ENCODE peak calls at places on chromosome 20, in eight cellular contexts. L is cardiac muscle cell; G is CD4-positive, CD25-positive, alpha-beta regulatory T cell; Y is aorta; D is SJSA1; B is adrenal gland; P is fibroblast of lung; X is neuronal stem cell. T is an unnamed sample. For H3K27me3 and H3K9me3, the result is how much of the 10 kb centered on the place peaks cover.

GRCh38 chr20:63966172-63966943 is 3.4 kb downstream of the ZNF512B start:
- DNase-seq in P (no peak), G (no peak), Y (peak), X (no peak), B (peak), L (no peak), D (no peak), T (no peak)

GRCh38 chr20:40897177-40897700 is 131.4 kb upstream of the TOP1 start:
- DNase-seq in G (no peak), P (peak), D (no peak), Y (no peak), L (no peak), B (no peak), X (no peak), T (no peak)

GRCh38 chr20:3697588-3698235 is 14.7 kb downstream of the SIGLEC1 start:
- DNase-seq in D (no peak), G (no peak), P (no peak), Y (no peak), L (no peak), X (no peak), B (no peak), T (no peak)

GRCh38 chr20:62376112-62377063 is 9.3 kb upstream of the LAMA5 start:
- DNase-seq in D (peak), G (no peak), P (peak), Y (no peak), X (peak), B (peak), L (peak), T (no peak)

GRCh38 chr20:36061754-36062153 is 92.8 kb upstream of the EPB41L1 start:
- DNase-seq in G (no peak), B (peak), X (no peak), L (no peak), D (no peak), P (no peak), Y (no peak), T (peak)

GRCh38 chr20:44858959-44859358 is 26.5 kb upstream of the YWHAB start:
- DNase-seq in B (no peak), P (peak), X (no peak), L (no peak), G (peak), Y (no peak), D (no peak), T (peak)

GRCh38 chr20:63183422-63184146 is 32.3 kb downstream of the YTHDF1 start:
- DNase-seq in L (peak), B (peak), X (peak), D (peak), Y (no peak), P (peak), G (peak), T (peak)

GRCh38 chr20:50186151-50186885 is 4.3 kb upstream of the CEBPB start:
- DNase-seq in B (peak), Y (peak), L (peak), P (peak), D (peak), G (peak), X (peak), T (peak)

GRCh38 chr20:51487525-51488279 is 54.8 kb downstream of the NFATC2 start:
- DNase-seq in L (no peak), G (no peak), P (peak), D (peak), B (peak), X (no peak), Y (no peak), T (peak)

GRCh38 chr20:9400371-9401025 is 113.9 kb upstream of the LAMP5 start:
- DNase-seq in B (no peak), D (peak), Y (no peak), X (no peak), L (no peak), G (no peak), P (no peak), T (no peak)

GRCh38 chr20:16312998-16313397 is 260.2 kb downstream of the KIF16B start:
- DNase-seq in X (no peak), Y (no peak), P (no peak), L (no peak), B (no peak), G (no peak), D (no peak), T (no peak)

GRCh38 chr20:16314320-16314719 is 258.9 kb downstream of the KIF16B start:
- DNase-seq in G (no peak), Y (no peak), X (no peak), P (no peak), L (no peak), B (no peak), D (no peak), T (no peak)

GRCh38 chr20:16314722-16315121 is 258.5 kb downstream of the KIF16B start:
- DNase-seq in G (no peak), L (no peak), B (no peak), D (no peak), Y (no peak), X (no peak), P (no peak), T (no peak)

GRCh38 chr20:16313917-16314316 is 259.3 kb downstream of the KIF16B start:
- DNase-seq in X (no peak), Y (no peak), B (no peak), D (no peak), L (no peak), P (no peak), G (no peak), T (no peak)

GRCh38 chr20:16317445-16318362 is 255.5 kb downstream of the KIF16B start:
- DNase-seq in D (no peak), B (no peak), P (no peak), Y (no peak), X (no peak), G (no peak), L (no peak), T (no peak)
- H3K4me3 ChIP-seq in D (no peak), B (no peak), P (no peak), Y (no peak), X (no peak), G (no peak), L (no peak), T (no peak)

GRCh38 chr20:668638-669037 is 7.0 kb downstream of the SCRT2 start:
- DNase-seq in B (no peak), P (no peak), Y (no peak), G (no peak), D (no peak), X (no peak), L (no peak), T (no peak)
- H3K27me3 ChIP-seq in B (under half), P (half or more), Y (under half), G (under half), D (under half), X (under half), L (under half), T (under half)

GRCh38 chr20:29741894-29742698 is 1515.4 kb upstream of the DEFB115 start:
- DNase-seq in Y (peak), B (no peak), P (no peak), G (no peak), D (no peak), L (no peak), X (no peak), T (no peak)
- H3K9me3 ChIP-seq in Y (under half), B (under half), P (under half), G (under half), D (under half), L (under half), X (under half), T (under half)

GRCh38 chr20:54477556-54477955 is 2.2 kb downstream of the DOK5 start:
- DNase-seq in X (no peak), Y (no peak), P (no peak), B (no peak), G (no peak), L (no peak), D (no peak), T (no peak)
- H3K4me3 ChIP-seq in X (no peak), Y (peak), P (peak), B (no peak), G (no peak), L (no peak), D (no peak), T (peak)

DNA sequence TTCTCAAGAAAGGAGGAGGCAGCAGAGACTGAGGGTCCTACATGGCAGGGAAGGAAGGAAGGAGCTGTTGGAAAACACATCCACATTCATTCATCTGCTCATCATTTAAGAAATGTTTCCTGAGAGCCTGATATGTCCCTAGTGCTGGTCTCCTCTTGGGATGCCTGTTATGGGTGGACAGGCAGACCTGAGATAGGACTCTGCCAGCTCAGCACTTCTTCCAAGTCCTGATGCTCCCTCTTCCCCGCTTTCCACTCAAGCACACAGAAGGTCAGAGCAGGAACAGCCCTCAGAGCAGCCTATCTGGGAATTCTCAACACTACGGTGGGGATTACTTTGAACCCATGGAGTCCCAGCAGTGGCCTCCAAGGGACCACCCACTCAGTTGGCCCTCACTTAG is 8.0 kb upstream of the SIRPD start:
- DNase-seq in G (no peak), L (no peak), P (no peak), D (no peak), Y (no peak), X (no peak), B (no peak), T (no peak)
- H3K27me3 ChIP-seq in G (under half), L (under half), P (under half), D (under half), Y (under half), X (under half), B (under half), T (under half)

DNA sequence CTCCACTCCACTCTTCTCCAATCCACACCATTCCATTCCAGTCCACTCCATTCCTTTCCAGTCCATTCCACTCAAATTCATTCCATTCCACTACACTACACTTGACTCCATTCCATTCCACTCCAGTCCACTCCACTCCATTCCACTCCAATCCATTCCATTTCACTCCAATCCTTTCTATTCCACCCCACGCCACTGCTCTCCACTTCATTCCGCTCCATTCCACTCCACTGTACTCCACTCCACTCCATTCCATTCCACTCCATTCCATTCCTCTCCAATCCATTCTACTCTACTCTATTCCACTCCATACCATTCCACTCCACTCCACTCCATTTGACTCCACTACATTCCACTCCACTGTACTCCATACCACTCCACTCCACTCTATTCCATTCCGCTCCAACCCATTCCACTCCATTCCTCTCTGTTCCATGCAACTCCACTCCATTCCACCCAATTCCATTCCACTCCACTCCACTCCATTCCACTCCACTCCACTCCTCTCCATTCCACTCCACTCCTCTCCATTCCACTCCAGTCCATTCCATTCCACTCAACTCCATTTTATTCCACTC is 23.4 kb upstream of the DEFB125 start:
- DNase-seq in X (no peak), B (no peak), Y (no peak), G (no peak), P (no peak), D (no peak), L (no peak), T (no peak)
- H3K9me3 ChIP-seq in X (half or more), B (under half), Y (under half), G (under half), P (under half), D (under half), L (under half), T (under half)

GRCh38 chr20:47032969-47033578 is 138.4 kb downstream of the EYA2 start:
- DNase-seq in P (no peak), Y (no peak), L (no peak), G (no peak), B (no peak), X (no peak), D (no peak), T (peak)
- H3K4me3 ChIP-seq in P (no peak), Y (no peak), L (no peak), G (no peak), B (no peak), X (no peak), D (no peak), T (no peak)

GRCh38 chr20:5297280-5298004 is 19.3 kb downstream of the PROKR2 start:
- DNase-seq in X (no peak), G (no peak), L (no peak), D (no peak), B (no peak), Y (no peak), P (no peak), T (no peak)
- H3K27me3 ChIP-seq in X (under half), G (under half), L (under half), D (under half), B (under half), Y (under half), P (under half), T (under half)

DNA sequence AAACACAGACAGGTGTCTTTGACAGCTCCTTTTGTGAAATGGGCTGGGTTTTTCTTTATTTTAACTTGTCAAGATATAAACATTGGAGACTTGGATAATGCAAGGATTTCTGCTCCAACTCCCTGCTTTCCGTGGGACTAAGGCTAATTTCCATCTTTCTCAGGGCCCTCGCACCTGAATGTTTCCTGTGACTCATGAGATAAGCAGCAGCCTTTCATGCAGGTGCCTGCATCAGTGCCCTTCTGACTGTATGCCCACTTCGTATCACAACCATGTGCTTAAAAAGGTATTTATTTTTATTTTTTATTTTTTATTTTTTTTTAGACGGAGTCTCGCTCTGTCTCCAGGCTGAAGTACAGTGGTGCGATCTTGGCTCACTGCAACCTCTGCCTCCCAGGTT is 736.1 kb downstream of the DOK5 start:
- DNase-seq in P (no peak), Y (no peak), D (no peak), L (no peak), G (no peak), X (no peak), B (no peak), T (no peak)
- H3K9me3 ChIP-seq in P (under half), Y (under half), D (under half), L (under half), G (under half), X (under half), B (under half), T (under half)

GRCh38 chr20:22576733-22577514 is 7.4 kb downstream of the FOXA2 start:
- DNase-seq in D (no peak), X (no peak), L (no peak), P (no peak), Y (no peak), B (no peak), G (no peak), T (no peak)

GRCh38 chr20:22579711-22580697 is 4.4 kb downstream of the FOXA2 start:
- DNase-seq in B (no peak), D (no peak), Y (no peak), X (no peak), G (no peak), L (no peak), P (no peak), T (no peak)

GRCh38 chr20:22577515-22578220 is 6.7 kb downstream of the FOXA2 start:
- DNase-seq in P (no peak), G (no peak), L (no peak), D (no peak), B (no peak), X (no peak), Y (no peak), T (no peak)

GRCh38 chr20:22579119-22579427 is 5.3 kb downstream of the FOXA2 start:
- DNase-seq in D (no peak), Y (no peak), G (no peak), X (peak), B (no peak), L (no peak), P (no peak), T (no peak)

DNA sequence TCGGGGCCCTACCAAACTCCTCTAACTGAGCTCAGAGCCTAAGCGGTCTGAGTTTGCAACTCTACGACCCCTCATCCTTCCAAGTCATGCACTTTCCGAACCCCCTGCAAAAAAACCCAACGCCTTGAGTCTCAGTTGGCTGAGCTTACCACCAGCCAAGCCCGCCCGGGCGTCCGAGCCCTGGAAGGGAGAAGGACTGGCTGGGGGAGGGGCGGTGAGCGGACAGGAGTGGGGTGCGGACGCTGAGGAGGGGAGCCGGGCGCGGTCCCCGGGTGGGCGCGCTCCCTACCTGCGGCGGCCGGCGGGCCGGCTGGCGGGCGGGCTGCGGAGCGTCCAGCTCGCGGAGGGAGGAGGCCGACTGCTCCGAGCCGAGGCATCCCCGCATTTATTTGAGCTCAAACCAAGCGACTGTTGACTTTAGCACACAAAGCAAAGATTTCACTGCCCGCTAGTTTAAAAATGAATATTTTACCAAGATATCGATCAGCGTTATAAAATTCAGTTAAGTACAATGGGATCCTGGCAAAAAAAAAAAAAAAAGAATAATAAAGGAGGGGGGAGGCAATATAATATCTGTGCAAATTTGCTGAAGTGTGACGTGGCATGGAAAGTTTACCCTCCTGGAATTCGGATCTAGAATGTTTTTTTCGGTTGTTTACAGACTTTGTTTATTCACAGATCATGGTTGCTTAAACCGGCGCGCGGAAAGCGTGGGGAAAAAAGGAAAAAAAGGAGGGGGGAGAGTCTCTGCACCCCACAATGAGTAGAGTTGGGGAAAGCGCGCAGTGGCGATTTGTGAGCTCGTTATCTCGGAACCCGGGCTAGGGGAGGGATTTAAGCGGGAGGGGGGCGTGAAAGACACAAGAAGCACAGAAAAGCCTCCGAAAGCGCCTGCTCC is 5.9 kb downstream of the FOXA2 start:
- DNase-seq in B (no peak), G (no peak), X (no peak), Y (no peak), P (no peak), D (no peak), L (peak), T (no peak)
- H3K4me3 ChIP-seq in B (no peak), G (no peak), X (no peak), Y (no peak), P (no peak), D (no peak), L (no peak), T (no peak)